ENCODE peak calls at places on chromosomes 6 and 20, in four cellular contexts. C is NCI-H1092, Q is H9, X is Calu3. J is an unnamed sample.

GRCh38 chr20:59006864-59007757 is at the start of gene CTSZ:
- DNase-seq in Q (peak; percentile 67), C (no peak), X (peak; percentile 72), J (peak; percentile 51)

GRCh38 chr6:168527451-168528210 is 86.6 kb downstream of the SMOC2 start:
- DNase-seq in C (no peak), X (no peak), Q (no peak), J (peak; percentile 55)

GRCh38 chr6:140320799-140321099 is 946.3 kb upstream of the CITED2 start:
- DNase-seq in Q (no peak), C (no peak), X (no peak), J (no peak)

GRCh38 chr20:7770578-7770977 is 169.7 kb downstream of the HAO1 start:
- DNase-seq in X (no peak), Q (no peak), C (peak; percentile 72), J (no peak)

GRCh38 chr6:56359201-56359899 is 112.0 kb upstream of the COL21A1 start:
- DNase-seq in C (peak; percentile 46), Q (peak; percentile 58), X (peak; percentile 65), J (peak; percentile 71)

GRCh38 chr6:138275976-138276375 is 57.7 kb upstream of the PBOV1 start:
- DNase-seq in C (no peak), Q (peak; percentile 46), X (no peak), J (no peak)

GRCh38 chr20:7858851-7859250 is 81.4 kb downstream of the HAO1 start:
- DNase-seq in X (no peak), Q (no peak), C (no peak), J (no peak)

GRCh38 chr6:33426590-33427563 is 7.0 kb downstream of the SYNGAP1 start:
- DNase-seq in X (no peak), C (no peak), Q (peak; percentile 33), J (no peak)

GRCh38 chr6:81895511-81896185 is 143.2 kb upstream of the TENT5A start:
- DNase-seq in C (no peak), X (no peak), Q (no peak), J (peak; percentile 85)

GRCh38 chr6:109690373-109690739 is 646 bp downstream of the AK9 start:
- DNase-seq in Q (peak; percentile 92), X (peak; percentile 77), C (peak; percentile 60), J (peak; percentile 27)